ENCODE peak calls at places on chromosomes 4 and X, in six cellular contexts. C is GDM1, H is RWPE1, U is myocyte, O is ureter, F is amniotic epithelial cell. J is an unnamed sample.
A peak's percentile ranks its signal among the peaks of the same experiment; 100 is the strongest.

GRCh38 chr4:137890802-137891201 is 351.3 kb downstream of the SLC7A11 start:
- DNase-seq in C (no peak), H (no peak), U (no peak), O (no peak), F (no peak), J (no peak)

GRCh38 chr4:82104578-82104977 is 269.2 kb downstream of the HNRNPD start:
- DNase-seq in C (no peak), H (no peak), U (no peak), O (no peak), F (no peak), J (no peak)

GRCh38 chrX:74514384-74514783 is 93.1 kb downstream of the SLC16A2 start:
- DNase-seq in C (no peak), H (no peak), U (no peak), O (no peak), F (peak; percentile 17), J (no peak)

GRCh38 chr4:113945906-113946305 is 33.5 kb downstream of the ARSJ start:
- DNase-seq in C (no peak), H (no peak), U (no peak), O (no peak), F (peak; percentile 25), J (no peak)

GRCh38 chrX:154918060-154918483 is 31.9 kb downstream of the F8A1 start:
- DNase-seq in C (peak; percentile 7), H (peak; percentile 41), U (peak; percentile 81), O (peak; percentile 55), F (peak; percentile 76), J (peak; percentile 69)

GRCh38 chr4:87192155-87192919 is 28.1 kb downstream of the KLHL8 start:
- DNase-seq in C (no peak), H (no peak), U (peak; percentile 44), O (no peak), F (peak; percentile 25), J (no peak)

GRCh38 chr4:150033937-150034336 is 44.3 kb upstream of the DCLK2 start:
- DNase-seq in C (no peak), H (no peak), U (peak; percentile 46), O (no peak), F (peak; percentile 77), J (no peak)

GRCh38 chrX:150185766-150186165 is 177.4 kb upstream of the MAMLD1 start:
- DNase-seq in C (no peak), H (no peak), U (no peak), O (peak; percentile 2), F (no peak), J (no peak)

GRCh38 chr4:98606879-98607278 is 51.5 kb downstream of the TSPAN5 start:
- DNase-seq in C (no peak), H (no peak), U (no peak), O (no peak), F (no peak), J (no peak)

GRCh38 chrX:115229337-115229991 is 4.4 kb downstream of the LRCH2 start:
- DNase-seq in C (no peak), H (no peak), U (no peak), O (no peak), F (no peak), J (no peak)

J was measured in SW480.